ENCODE peak calls at places on chromosomes 2 and 18, in ten cellular contexts. F is sigmoid colon, Q is stomach, J is esophagus squamous epithelium, P is adrenal gland, Z is K562, I is breast epithelium, V is right lobe of liver, U is Peyer's patch, D is A549. C is an unnamed sample.
A peak's percentile ranks its signal among the peaks of the same experiment; 100 is the strongest.

GRCh38 chr2:205762883-205763282 is 80.6 kb downstream of the NRP2 start:
- DNase-seq in V (no peak), I (no peak), Q (no peak), F (no peak), J (no peak), D (no peak), Z (no peak), P (no peak), U (no peak), C (no peak)

GRCh38 chr2:27737676-27738348 is 33.7 kb upstream of the MRPL33 start:
- DNase-seq in V (peak; percentile 83), Z (no peak), U (peak; percentile 65), Q (peak; percentile 53), D (no peak), F (no peak), I (no peak), P (peak; percentile 87), J (no peak), C (peak; percentile 50)

GRCh38 chr18:36572135-36572856 is 256.5 kb downstream of the TPGS2 start:
- DNase-seq in V (no peak), J (no peak), F (no peak), U (peak; percentile 61), D (peak; percentile 5), P (peak; percentile 70), I (peak; percentile 54), Z (no peak), Q (no peak), C (no peak)

GRCh38 chr2:11802782-11803191 is 56.4 kb downstream of the LPIN1 start:
- DNase-seq in J (no peak), I (no peak), V (no peak), Q (no peak), D (no peak), Z (no peak), P (no peak), U (no peak), F (no peak), C (no peak)

GRCh38 chr2:8540552-8541055 is 141.3 kb upstream of the ID2 start:
- DNase-seq in U (no peak), I (no peak), Z (no peak), D (no peak), Q (peak; percentile 16), F (no peak), V (no peak), J (no peak), P (no peak), C (no peak)

GRCh38 chr2:66445781-66446177 is 10.9 kb downstream of the MEIS1 start:
- DNase-seq in Q (no peak), P (no peak), F (peak; percentile 67), U (no peak), I (no peak), D (no peak), Z (no peak), J (no peak), V (peak; percentile 23), C (peak; percentile 60)

GRCh38 chr2:12769492-12770105 is 52.9 kb downstream of the TRIB2 start:
- DNase-seq in Z (no peak), U (no peak), I (no peak), P (peak; percentile 41), J (no peak), Q (no peak), V (peak; percentile 45), D (no peak), F (peak; percentile 77), C (peak; percentile 75)

GRCh38 chr18:39057423-39058057 is 1491.9 kb upstream of the CELF4 start:
- DNase-seq in I (no peak), P (no peak), Q (no peak), V (no peak), D (no peak), F (no peak), J (no peak), Z (no peak), U (no peak), C (no peak)

GRCh38 chr2:77418537-77418936 is 103.6 kb downstream of the LRRTM4 start:
- DNase-seq in P (no peak), V (no peak), Z (no peak), U (no peak), D (no peak), I (no peak), Q (no peak), J (no peak), F (no peak), C (no peak)

GRCh38 chr2:241863021-241863954 is 4.6 kb upstream of the PDCD1 start:
- DNase-seq in F (peak; percentile 82), U (peak; percentile 67), D (no peak), I (no peak), P (peak; percentile 18), J (no peak), Q (no peak), Z (no peak), V (no peak), C (peak; percentile 48)

GRCh38 chr2:180122874-180123273 is 115.8 kb upstream of the CWC22 start:
- DNase-seq in I (no peak), P (no peak), V (no peak), F (no peak), Q (no peak), Z (no peak), D (no peak), J (no peak), U (no peak), C (no peak)

GRCh38 chr2:180128861-180129260 is 121.8 kb upstream of the CWC22 start:
- DNase-seq in V (no peak), F (no peak), U (no peak), D (no peak), I (no peak), J (no peak), P (no peak), Q (no peak), Z (no peak), C (no peak)

GRCh38 chr2:180124273-180124881 is 117.3 kb upstream of the CWC22 start:
- DNase-seq in Q (no peak), Z (peak; percentile 32), D (peak; percentile 24), P (no peak), V (no peak), U (no peak), I (no peak), J (no peak), F (no peak), C (no peak)

GRCh38 chr2:180130403-180130802 is 123.3 kb upstream of the CWC22 start:
- DNase-seq in P (no peak), Z (no peak), J (no peak), I (no peak), D (no peak), U (no peak), Q (no peak), F (no peak), V (no peak), C (no peak)

GRCh38 chr2:180125245-180125962 is 118.3 kb upstream of the CWC22 start:
- DNase-seq in J (no peak), D (peak; percentile 35), P (peak; percentile 76), V (peak; percentile 35), Z (no peak), I (peak; percentile 47), F (peak; percentile 84), U (peak; percentile 65), Q (peak; percentile 66), C (peak; percentile 16)
- H3K4me3 ChIP-seq in J (no peak overlapping the region), D (peak overlapping the region; percentile 19), P (no peak overlapping the region), V (no peak overlapping the region), Z (no peak overlapping the region), I (no peak overlapping the region), F (no peak overlapping the region), U (no peak overlapping the region), Q (no peak overlapping the region), C (no peak overlapping the region)

DNA sequence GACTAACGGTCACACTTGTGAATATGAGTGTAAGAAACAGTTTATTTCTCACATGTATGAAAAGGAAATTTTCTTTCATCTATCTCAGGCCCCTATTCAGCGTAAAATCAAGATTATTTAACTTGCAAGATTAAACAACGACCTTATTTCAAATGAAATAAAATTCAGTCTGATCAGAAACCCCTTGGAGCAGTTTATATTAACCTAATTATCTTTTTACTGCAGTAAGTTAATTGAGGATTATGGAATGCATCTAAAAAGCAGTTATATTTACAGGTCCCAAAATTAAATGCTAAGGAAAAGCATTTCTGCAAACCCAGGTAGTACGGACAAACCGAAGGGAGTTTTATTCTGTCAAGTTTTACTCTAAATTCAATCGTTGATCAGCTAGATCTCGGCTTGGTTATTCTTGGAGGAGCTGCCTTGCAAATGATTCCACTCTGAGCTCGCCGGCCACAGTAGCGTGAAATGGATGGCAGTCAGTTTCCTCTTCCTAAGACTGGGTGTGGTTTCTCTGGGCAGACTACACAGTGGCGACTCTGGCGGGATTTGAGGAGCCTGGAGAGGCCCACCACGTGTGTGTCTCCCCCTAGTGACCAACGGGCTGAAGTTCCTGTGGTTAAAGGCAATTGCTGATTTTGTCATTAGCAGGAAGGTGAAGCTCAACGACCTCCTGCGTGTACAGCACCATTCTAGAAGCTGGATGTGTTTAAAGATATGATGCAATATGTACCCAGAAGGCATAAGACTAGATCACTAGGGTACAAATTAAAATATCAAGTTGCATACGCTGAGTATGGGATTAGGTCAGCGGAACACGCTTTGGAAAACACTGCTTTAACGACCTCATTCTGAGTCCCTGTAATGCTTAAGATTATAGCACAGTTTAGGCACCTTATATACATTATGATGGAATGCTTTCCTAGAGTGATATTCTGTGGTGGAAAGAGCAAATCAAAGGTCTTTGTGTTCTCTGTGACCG is 36.4 kb downstream of the PRKRA start:
- DNase-seq in V (peak; percentile 88), U (peak; percentile 94), P (peak; percentile 93), Z (peak; percentile 91), I (peak; percentile 87), Q (peak; percentile 88), F (peak; percentile 95), J (peak; percentile 36), D (peak; percentile 76), C (peak; percentile 90)
- TF ChIP-seq POLR2A in V (peak; percentile 21), U (no peak), P (peak; percentile 68), Z (peak; percentile 62), I (no peak), Q (no peak), F (no peak), J (no peak), D (peak; percentile 47), C (no peak)

GRCh38 chr2:53575606-53576360 is 191.8 kb upstream of the CHAC2 start:
- DNase-seq in V (no peak), F (no peak), Z (no peak), U (no peak), P (no peak), J (no peak), Q (no peak), D (no peak), I (no peak), C (no peak)
- H3K4me3 ChIP-seq in V (no peak overlapping the region), F (no peak overlapping the region), Z (no peak overlapping the region), U (no peak overlapping the region), P (no peak overlapping the region), J (no peak overlapping the region), Q (no peak overlapping the region), D (no peak overlapping the region), I (no peak overlapping the region), C (no peak overlapping the region)

DNA sequence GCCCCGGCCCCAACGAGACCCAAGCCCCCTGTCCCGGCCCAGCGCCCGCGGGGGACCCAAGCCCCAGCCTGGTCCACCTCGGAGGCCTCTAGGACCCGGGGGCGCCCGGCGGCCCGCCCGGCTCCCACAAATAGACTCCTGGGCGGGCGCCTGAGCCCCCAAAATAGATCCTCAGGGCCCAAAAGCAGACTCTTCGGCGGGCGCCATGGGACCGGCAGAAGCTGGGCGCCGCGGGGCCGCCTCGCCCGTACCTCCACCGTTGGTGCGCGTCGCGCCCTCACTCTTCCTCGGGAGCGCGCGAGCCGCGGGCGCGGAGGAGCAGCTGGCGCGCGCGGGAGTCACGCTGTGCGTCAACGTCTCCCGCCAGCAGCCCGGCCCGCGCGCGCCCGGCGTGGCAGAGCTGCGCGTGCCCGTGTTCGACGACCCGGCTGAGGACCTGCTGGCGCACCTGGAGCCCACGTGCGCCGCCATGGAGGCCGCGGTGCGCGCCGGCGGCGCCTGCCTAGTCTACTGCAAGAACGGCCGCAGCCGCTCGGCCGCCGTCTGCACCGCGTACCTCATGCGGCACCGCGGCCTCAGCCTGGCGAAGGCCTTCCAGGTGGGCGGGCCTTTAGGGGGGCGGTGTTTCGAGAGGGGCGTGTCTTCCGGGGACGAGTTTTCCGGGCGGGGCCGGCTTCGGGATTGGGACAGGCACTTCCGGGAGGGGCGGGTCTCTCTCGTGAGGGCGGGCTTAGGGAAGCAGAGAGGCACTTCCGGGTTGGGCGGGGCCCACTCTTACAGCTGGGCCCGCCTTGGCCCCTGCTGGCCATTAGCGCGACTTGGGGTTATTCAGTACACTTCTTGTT is 545 bp downstream of the DUSP28 start:
- DNase-seq in D (peak; percentile 74), U (peak; percentile 100), I (peak; percentile 99), V (peak; percentile 100), Q (peak; percentile 100), J (peak; percentile 97), P (peak; percentile 100), Z (peak; percentile 79), F (peak; percentile 100), C (peak; percentile 100)
- TF ChIP-seq POLR2A in D (peak; percentile 78), U (peak; percentile 83), I (peak; percentile 52), V (peak; percentile 89), Q (no peak), J (peak; percentile 54), P (peak; percentile 95), Z (peak; percentile 62), F (peak; percentile 6), C (peak; percentile 14)